ENCODE peak calls at places on chromosomes 11 and 22, in seven cellular contexts. U is fibroblast of lung, K is astrocyte of the spinal cord, Y is omental fat pad, S is epithelial cell of esophagus, R is A673, B is esophagus squamous epithelium. J is an unnamed sample.

GRCh38 chr11:41113160-41113559 is 346.3 kb downstream of the LRRC4C start:
- DNase-seq in U (no peak), K (no peak), Y (no peak), S (no peak), R (no peak), B (no peak), J (no peak)

GRCh38 chr11:75468534-75469340 is 35.7 kb upstream of the KLHL35 start:
- DNase-seq in U (peak; percentile 92), K (peak; percentile 79), Y (peak; percentile 55), S (no peak), R (no peak), B (no peak), J (peak; percentile 30)

GRCh38 chr11:122661182-122661945 is 5.8 kb downstream of the UBASH3B start:
- DNase-seq in U (no peak), K (no peak), Y (no peak), S (peak; percentile 79), R (peak; percentile 33), B (no peak), J (no peak)

GRCh38 chr11:123616505-123617198 is 37.8 kb downstream of the SCN3B start:
- DNase-seq in U (peak; percentile 78), K (peak; percentile 37), Y (no peak), S (peak; percentile 93), R (peak; percentile 25), B (no peak), J (no peak)

GRCh38 chr11:11069741-11070550 is 212.1 kb upstream of the ZBED5 start:
- DNase-seq in U (no peak), K (no peak), Y (no peak), S (no peak), R (no peak), B (no peak), J (no peak)

GRCh38 chr11:116513894-116514293 is 258.9 kb downstream of the BUD13 start:
- DNase-seq in U (peak; percentile 3), K (peak; percentile 15), Y (no peak), S (no peak), R (peak; percentile 62), B (no peak), J (peak; percentile 36)

GRCh38 chr11:10413268-10413667 is 41.8 kb upstream of the AMPD3 start:
- DNase-seq in U (peak; percentile 26), K (no peak), Y (no peak), S (peak; percentile 50), R (peak; percentile 59), B (no peak), J (no peak)

GRCh38 chr22:23742505-23743264 is 8.2 kb downstream of the ZNF70 start:
- DNase-seq in U (no peak), K (no peak), Y (no peak), S (no peak), R (no peak), B (no peak), J (no peak)

GRCh38 chr11:70164705-70165104 is 38.4 kb upstream of the FADD start:
- DNase-seq in U (no peak), K (no peak), Y (no peak), S (no peak), R (no peak), B (no peak), J (no peak)

GRCh38 chr11:115696472-115697011 is 192.3 kb upstream of the CADM1 start:
- DNase-seq in U (no peak), K (no peak), Y (no peak), S (no peak), R (no peak), B (no peak), J (no peak)

GRCh38 chr22:36578619-36579018 is 49.7 kb upstream of the EIF3D start:
- DNase-seq in U (no peak), K (no peak), Y (no peak), S (no peak), R (no peak), B (no peak), J (no peak)

GRCh38 chr22:36770116-36770945 is 5.6 kb downstream of the IFT27 start:
- DNase-seq in U (no peak), K (no peak), Y (peak; percentile 11), S (no peak), R (no peak), B (no peak), J (no peak)

GRCh38 chr11:19812096-19812495 is 99.5 kb downstream of the NAV2 start:
- DNase-seq in U (no peak), K (no peak), Y (no peak), S (no peak), R (no peak), B (no peak), J (no peak)

GRCh38 chr11:71283960-71284359 is 31.6 kb upstream of the SHANK2 start:
- DNase-seq in U (no peak), K (no peak), Y (no peak), S (peak; percentile 88), R (no peak), B (no peak), J (no peak)

GRCh38 chr11:91248199-91248807 is 976.3 kb upstream of the FAT3 start:
- DNase-seq in U (peak; percentile 72), K (peak; percentile 62), Y (no peak), S (peak; percentile 59), R (peak; percentile 78), B (no peak), J (peak; percentile 43)

GRCh38 chr11:29343465-29344333 is 673.1 kb downstream of the KCNA4 start:
- DNase-seq in U (peak; percentile 34), K (peak; percentile 36), Y (peak; percentile 27), S (peak; percentile 73), R (peak; percentile 89), B (peak; percentile 0), J (peak; percentile 79)
- TF ChIP-seq CTCF in U (peak; percentile 76), K (peak; percentile 96), Y (no peak), S (peak; percentile 99), R (peak; percentile 100), B (peak; percentile 56), J (peak; percentile 98)

GRCh38 chr11:63745304-63746170 is 23.0 kb downstream of the ZFTA start:
- DNase-seq in U (peak; percentile 15), K (no peak), Y (no peak), S (no peak), R (peak; percentile 55), B (no peak), J (no peak)
- TF ChIP-seq CTCF in U (no peak), K (no peak), Y (no peak), S (peak; percentile 30), R (peak; percentile 55), B (no peak), J (peak; percentile 46)

GRCh38 chr22:48574776-48575566 is 1252.7 kb downstream of the BRD1 start:
- DNase-seq in U (peak; percentile 17), K (no peak), Y (no peak), S (no peak), R (peak; percentile 87), B (no peak), J (peak; percentile 73)
- TF ChIP-seq CTCF in U (no peak), K (no peak), Y (no peak), S (no peak), R (peak; percentile 61), B (no peak), J (peak; percentile 70)

GRCh38 chr11:60763692-60764369 is 7.2 kb downstream of the MS4A15 start:
- DNase-seq in U (no peak), K (no peak), Y (no peak), S (no peak), R (no peak), B (no peak), J (no peak)
- TF ChIP-seq CTCF in U (no peak), K (no peak), Y (no peak), S (no peak), R (no peak), B (no peak), J (no peak)

GRCh38 chr11:17597770-17598169 is 50.7 kb downstream of the OTOG start:
- DNase-seq in U (no peak), K (no peak), Y (no peak), S (no peak), R (no peak), B (no peak), J (no peak)

GRCh38 chr11:17600316-17601205 is 53.5 kb downstream of the OTOG start:
- DNase-seq in U (no peak), K (no peak), Y (no peak), S (no peak), R (no peak), B (no peak), J (no peak)

GRCh38 chr11:17596711-17597110 is 49.7 kb downstream of the OTOG start:
- DNase-seq in U (no peak), K (no peak), Y (no peak), S (no peak), R (no peak), B (no peak), J (no peak)

GRCh38 chr11:17599460-17599925 is 52.4 kb downstream of the OTOG start:
- DNase-seq in U (no peak), K (no peak), Y (no peak), S (no peak), R (no peak), B (no peak), J (no peak)

GRCh38 chr11:17598700-17599459 is 51.8 kb downstream of the OTOG start:
- DNase-seq in U (peak; percentile 60), K (peak; percentile 53), Y (peak; percentile 32), S (peak; percentile 66), R (peak; percentile 67), B (no peak), J (peak; percentile 91)
- TF ChIP-seq CTCF in U (peak; percentile 93), K (peak; percentile 98), Y (peak; percentile 56), S (peak; percentile 98), R (peak; percentile 84), B (peak; percentile 90), J (peak; percentile 88)

GRCh38 chr11:89405629-89406028 is 85.5 kb downstream of the NOX4 start:
- DNase-seq in U (peak; percentile 14), K (peak; percentile 9), Y (no peak), S (peak; percentile 38), R (peak; percentile 19), B (no peak), J (no peak)
- TF ChIP-seq CTCF in U (peak; percentile 19), K (no peak), Y (no peak), S (peak; percentile 18), R (peak; percentile 33), B (no peak), J (peak; percentile 44)

DNA sequence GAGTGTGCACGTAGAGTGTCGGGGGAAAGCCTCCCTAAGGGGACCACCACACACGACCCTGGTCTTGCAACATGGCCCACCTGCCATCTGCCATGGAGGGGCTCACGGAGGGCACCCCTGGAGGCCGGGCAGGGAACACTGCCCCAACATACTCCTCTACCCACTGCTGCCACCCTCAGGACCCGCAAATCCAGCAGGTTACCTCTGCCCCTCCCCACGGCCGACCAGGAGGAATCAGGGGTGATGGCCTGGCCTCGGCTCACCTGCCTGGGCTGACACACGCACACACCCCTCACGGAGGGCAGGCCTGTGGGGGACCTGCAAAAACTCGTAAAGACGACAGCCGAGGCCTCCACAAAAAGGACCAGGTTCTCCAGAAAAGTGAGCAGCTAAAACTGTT is 30.2 kb downstream of the CHID1 start:
- DNase-seq in U (no peak), K (no peak), Y (no peak), S (no peak), R (no peak), B (no peak), J (no peak)
- TF ChIP-seq CTCF in U (no peak), K (no peak), Y (no peak), S (no peak), R (no peak), B (no peak), J (no peak)

J was measured in neural crest cell.